ENCODE peak calls at places on chromosomes 12 and 14, in six cellular contexts. X is naive thymus-derived CD8-positive, alpha-beta T cell; G is ELR; V is dermis blood vessel endothelial cell; O is psoas muscle; Y is OCI-LY7. U is an unnamed sample.

GRCh38 chr12:39406257-39406656 is 36.7 kb downstream of the KIF21A start:
- DNase-seq in X (no peak), G (no peak), V (no peak), O (no peak), Y (no peak), U (no peak)

GRCh38 chr12:109115758-109116610 is at the start of gene ACACB:
- DNase-seq in X (no peak), G (no peak), V (no peak), O (peak; percentile 94), Y (no peak), U (no peak)

GRCh38 chr12:58860788-58861240 is 59.5 kb downstream of the LRIG3 start:
- DNase-seq in X (no peak), G (no peak), V (no peak), O (no peak), Y (no peak), U (no peak)

GRCh38 chr12:12294215-12295005 is 27.6 kb upstream of the LRP6 start:
- DNase-seq in X (no peak), G (no peak), V (peak; percentile 11), O (no peak), Y (no peak), U (no peak)

GRCh38 chr12:91272456-91273063 is 89.9 kb upstream of the DCN start:
- DNase-seq in X (no peak), G (no peak), V (no peak), O (peak; percentile 90), Y (no peak), U (no peak)

GRCh38 chr12:73057428-73057827 is 785.3 kb downstream of the TRHDE start:
- DNase-seq in X (no peak), G (no peak), V (no peak), O (peak; percentile 19), Y (no peak), U (no peak)

GRCh38 chr12:82937151-82937550 is 250.4 kb downstream of the TMTC2 start:
- DNase-seq in X (no peak), G (no peak), V (no peak), O (no peak), Y (no peak), U (no peak)

GRCh38 chr12:124302241-124302806 is 7.4 kb downstream of the RFLNA start:
- DNase-seq in X (no peak), G (no peak), V (no peak), O (peak; percentile 34), Y (no peak), U (no peak)

GRCh38 chr12:79344855-79345840 is 345.6 kb downstream of the PAWR start:
- DNase-seq in X (no peak), G (peak; percentile 69), V (peak; percentile 79), O (no peak), Y (peak; percentile 46), U (peak; percentile 25)

GRCh38 chr14:105248368-105249174 is at the start of gene BTBD6:
- DNase-seq in X (peak; percentile 87), G (peak; percentile 92), V (peak; percentile 90), O (peak; percentile 92), Y (peak; percentile 82), U (peak; percentile 90)

U was measured in activated CD8-positive, alpha-beta T cell treated with anti-CD3 and anti-CD28 coated beads for 36 hours.